ENCODE peak calls at places on chromosomes 5 and 9, in four cellular contexts. One of them, this sample, is unnamed.

GRCh38 chr5:73030531-73030930 is 74.7 kb downstream of the FCHO2 start:
- DNase-seq in hippocampal formation: no peak
- DNase-seq in fibroblast of the aortic adventitia: no peak
- DNase-seq in NCI-H1436: no peak
- DNase-seq in this sample: no peak

GRCh38 chr5:169064093-169064492 is 236.8 kb downstream of the SLIT3 start:
- DNase-seq in fibroblast of the aortic adventitia: peak; percentile 20
- DNase-seq in hippocampal formation: no peak
- DNase-seq in NCI-H1436: no peak
- DNase-seq in this sample: no peak

GRCh38 chr9:115891929-115892328 is 261.7 kb upstream of the PAPPA start:
- DNase-seq in NCI-H1436: no peak
- DNase-seq in fibroblast of the aortic adventitia: peak; percentile 84
- DNase-seq in hippocampal formation: no peak
- DNase-seq in this sample: no peak

GRCh38 chr9:129442791-129443511 is 177.9 kb downstream of the C9orf50 start:
- DNase-seq in hippocampal formation: no peak
- DNase-seq in fibroblast of the aortic adventitia: no peak
- DNase-seq in NCI-H1436: no peak
- DNase-seq in this sample: no peak

GRCh38 chr5:178399723-178400115 is 167.1 kb upstream of the PHYKPL start:
- DNase-seq in fibroblast of the aortic adventitia: no peak
- DNase-seq in NCI-H1436: no peak
- DNase-seq in hippocampal formation: no peak
- DNase-seq in this sample: no peak

GRCh38 chr5:151708126-151708525 is 21.4 kb upstream of the SPARC start:
- DNase-seq in NCI-H1436: no peak
- DNase-seq in hippocampal formation: no peak
- DNase-seq in fibroblast of the aortic adventitia: no peak
- DNase-seq in this sample: peak; percentile 29

GRCh38 chr5:51172853-51173635 is 210.2 kb upstream of the ISL1 start:
- DNase-seq in fibroblast of the aortic adventitia: no peak
- DNase-seq in NCI-H1436: peak; percentile 61
- DNase-seq in hippocampal formation: no peak
- DNase-seq in this sample: no peak

GRCh38 chr9:133378408-133378962 is 2.3 kb downstream of the STKLD1 start:
- DNase-seq in fibroblast of the aortic adventitia: no peak
- DNase-seq in NCI-H1436: no peak
- DNase-seq in hippocampal formation: no peak
- DNase-seq in this sample: no peak

GRCh38 chr9:100819980-100820379 is 208.5 kb upstream of the PLPPR1 start:
- DNase-seq in NCI-H1436: no peak
- DNase-seq in hippocampal formation: no peak
- DNase-seq in fibroblast of the aortic adventitia: no peak
- DNase-seq in this sample: no peak

GRCh38 chr9:10135553-10135952 is 477.2 kb downstream of the PTPRD start:
- DNase-seq in NCI-H1436: no peak
- DNase-seq in fibroblast of the aortic adventitia: no peak
- DNase-seq in hippocampal formation: no peak
- DNase-seq in this sample: no peak

GRCh38 chr9:69388596-69388995 is 63.6 kb downstream of the ENTREP1 start:
- DNase-seq in fibroblast of the aortic adventitia: no peak
- DNase-seq in hippocampal formation: no peak
- DNase-seq in NCI-H1436: no peak
- DNase-seq in this sample: no peak

GRCh38 chr5:176446884-176447537 is 1.2 kb upstream of the FAF2 start:
- DNase-seq in hippocampal formation: no peak
- DNase-seq in NCI-H1436: no peak
- DNase-seq in fibroblast of the aortic adventitia: no peak
- DNase-seq in this sample: no peak

GRCh38 chr5:63194126-63194525 is 615.5 kb downstream of the LRRC70 start:
- DNase-seq in NCI-H1436: no peak
- DNase-seq in fibroblast of the aortic adventitia: no peak
- DNase-seq in hippocampal formation: no peak
- DNase-seq in this sample: no peak

GRCh38 chr5:6717247-6717646 is 4.0 kb downstream of the TENT4A start:
- DNase-seq in hippocampal formation: no peak
- DNase-seq in NCI-H1436: no peak
- DNase-seq in fibroblast of the aortic adventitia: no peak
- DNase-seq in this sample: no peak

GRCh38 chr9:134787601-134788531 is 92.7 kb upstream of the FCN2 start:
- DNase-seq in fibroblast of the aortic adventitia: no peak
- DNase-seq in NCI-H1436: no peak
- DNase-seq in hippocampal formation: no peak
- DNase-seq in this sample: no peak

GRCh38 chr5:179414459-179415215 is 69.4 kb upstream of the ADAMTS2 start:
- DNase-seq in NCI-H1436: no peak
- DNase-seq in fibroblast of the aortic adventitia: no peak
- DNase-seq in hippocampal formation: no peak
- DNase-seq in this sample: peak; percentile 23

GRCh38 chr9:22307013-22307711 is 139.5 kb upstream of the DMRTA1 start:
- DNase-seq in NCI-H1436: peak; percentile 27
- DNase-seq in hippocampal formation: peak; percentile 59
- DNase-seq in fibroblast of the aortic adventitia: peak; percentile 79
- DNase-seq in this sample: no peak

GRCh38 chr5:95114305-95114704 is 170.6 kb downstream of the MCTP1 start:
- DNase-seq in hippocampal formation: no peak
- DNase-seq in NCI-H1436: no peak
- DNase-seq in fibroblast of the aortic adventitia: no peak
- DNase-seq in this sample: no peak

GRCh38 chr5:170522211-170523128 is 18.6 kb downstream of the KCNIP1 start:
- DNase-seq in fibroblast of the aortic adventitia: peak; percentile 39
- DNase-seq in hippocampal formation: no peak
- DNase-seq in NCI-H1436: no peak
- DNase-seq in this sample: no peak

This sample was measured in NB4.